ENCODE peak calls at places on chromosomes 1 and 21, in eight cellular contexts. L, D, S, O, Y, H, F and Q are unnamed samples.

GRCh38 chr1:81157686-81158085 is 643.0 kb upstream of the ADGRL2 start:
- DNase-seq in D (no peak), F (peak; percentile 18), S (no peak), H (no peak), Y (no peak), O (no peak), L (no peak), Q (no peak)

GRCh38 chr1:194194724-194195123 is 1008.3 kb upstream of the B3GALT2 start:
- DNase-seq in F (no peak), D (no peak), L (no peak), Y (no peak), O (no peak), H (no peak), S (no peak), Q (no peak)

GRCh38 chr21:46127239-46128105 is 27.9 kb downstream of the FTCD start:
- DNase-seq in S (peak; percentile 19), O (no peak), F (no peak), H (no peak), L (no peak), Y (no peak), D (no peak), Q (no peak)

GRCh38 chr1:11598461-11598860 is 55.8 kb downstream of the FBXO2 start:
- DNase-seq in S (no peak), O (no peak), D (no peak), Y (peak; percentile 18), L (no peak), H (no peak), F (peak; percentile 3), Q (no peak)

GRCh38 chr1:234862360-234862943 is 252.5 kb upstream of the IRF2BP2 start:
- DNase-seq in O (no peak), L (no peak), S (no peak), D (no peak), H (no peak), Y (no peak), F (no peak), Q (no peak)

GRCh38 chr1:154433161-154433681 is 28.1 kb downstream of the IL6R start:
- DNase-seq in S (peak; percentile 60), F (peak; percentile 98), L (no peak), O (no peak), Y (peak; percentile 87), D (no peak), H (no peak), Q (no peak)

GRCh38 chr1:40530735-40531380 is 579 bp upstream of the ZNF684 start:
- DNase-seq in S (no peak), F (no peak), Y (peak; percentile 26), D (no peak), H (no peak), O (no peak), L (no peak), Q (peak; percentile 6)

GRCh38 chr21:29376556-29376955 is 77.8 kb downstream of the BACH1 start:
- DNase-seq in D (no peak), O (no peak), F (no peak), Y (no peak), H (no peak), S (peak; percentile 34), L (peak; percentile 9), Q (peak; percentile 15)

GRCh38 chr1:81702903-81703302 is 97.8 kb upstream of the ADGRL2 start:
- DNase-seq in O (peak; percentile 69), D (no peak), H (no peak), Y (peak; percentile 66), F (peak; percentile 95), L (no peak), S (no peak), Q (peak; percentile 95)

GRCh38 chr1:243256590-243256989 is 749 bp downstream of the SDCCAG8 start:
- DNase-seq in S (no peak), H (no peak), O (no peak), Y (no peak), L (no peak), D (no peak), F (no peak), Q (no peak)

GRCh38 chr21:31184462-31184861 is 146.2 kb upstream of the KRTAP19-8 start:
- DNase-seq in D (no peak), Y (no peak), H (no peak), O (no peak), L (no peak), F (no peak), S (no peak), Q (no peak)

GRCh38 chr1:44031900-44032817 is 897 bp upstream of the SLC6A9 start:
- DNase-seq in S (no peak), Y (no peak), O (no peak), F (peak; percentile 19), L (no peak), D (no peak), H (no peak), Q (no peak)

GRCh38 chr1:43271186-43272118 is 1.7 kb downstream of the TMEM125 start:
- DNase-seq in H (no peak), L (no peak), S (no peak), Y (peak; percentile 23), O (no peak), D (no peak), F (no peak), Q (no peak)

GRCh38 chr1:150974580-150975478 is at the start of gene CERS2:
- DNase-seq in H (no peak), Y (peak; percentile 82), L (peak; percentile 83), F (peak; percentile 79), D (peak; percentile 88), O (no peak), S (peak; percentile 76), Q (peak; percentile 62)

GRCh38 chr1:243487649-243488227 is 231.9 kb downstream of the SDCCAG8 start:
- DNase-seq in S (no peak), O (no peak), D (no peak), Y (peak; percentile 85), H (no peak), F (no peak), L (no peak), Q (no peak)

GRCh38 chr1:42935971-42936308 is 22.7 kb downstream of the SLC2A1 start:
- DNase-seq in Y (no peak), D (no peak), O (no peak), L (no peak), S (no peak), F (no peak), H (no peak), Q (no peak)

GRCh38 chr1:168005544-168005943 is 68.7 kb upstream of the MPC2 start:
- DNase-seq in O (no peak), S (no peak), Y (no peak), F (no peak), D (no peak), L (no peak), H (no peak), Q (no peak)

GRCh38 chr1:89757532-89757931 is 63.3 kb upstream of the LRRC8D start:
- DNase-seq in H (no peak), Y (no peak), L (peak; percentile 32), D (peak; percentile 44), S (no peak), F (no peak), O (no peak), Q (no peak)

GRCh38 chr1:17013598-17014320 is 2.0 kb upstream of the ATP13A2 start:
- DNase-seq in S (no peak), O (no peak), H (peak; percentile 15), D (peak; percentile 34), L (no peak), F (peak; percentile 19), Y (no peak), Q (no peak)

GRCh38 chr1:109762821-109763645 is 690 bp downstream of the EPS8L3 start:
- DNase-seq in Y (peak; percentile 26), H (no peak), D (peak; percentile 20), F (peak; percentile 21), O (peak; percentile 67), S (no peak), L (no peak), Q (peak; percentile 25)

DNA sequence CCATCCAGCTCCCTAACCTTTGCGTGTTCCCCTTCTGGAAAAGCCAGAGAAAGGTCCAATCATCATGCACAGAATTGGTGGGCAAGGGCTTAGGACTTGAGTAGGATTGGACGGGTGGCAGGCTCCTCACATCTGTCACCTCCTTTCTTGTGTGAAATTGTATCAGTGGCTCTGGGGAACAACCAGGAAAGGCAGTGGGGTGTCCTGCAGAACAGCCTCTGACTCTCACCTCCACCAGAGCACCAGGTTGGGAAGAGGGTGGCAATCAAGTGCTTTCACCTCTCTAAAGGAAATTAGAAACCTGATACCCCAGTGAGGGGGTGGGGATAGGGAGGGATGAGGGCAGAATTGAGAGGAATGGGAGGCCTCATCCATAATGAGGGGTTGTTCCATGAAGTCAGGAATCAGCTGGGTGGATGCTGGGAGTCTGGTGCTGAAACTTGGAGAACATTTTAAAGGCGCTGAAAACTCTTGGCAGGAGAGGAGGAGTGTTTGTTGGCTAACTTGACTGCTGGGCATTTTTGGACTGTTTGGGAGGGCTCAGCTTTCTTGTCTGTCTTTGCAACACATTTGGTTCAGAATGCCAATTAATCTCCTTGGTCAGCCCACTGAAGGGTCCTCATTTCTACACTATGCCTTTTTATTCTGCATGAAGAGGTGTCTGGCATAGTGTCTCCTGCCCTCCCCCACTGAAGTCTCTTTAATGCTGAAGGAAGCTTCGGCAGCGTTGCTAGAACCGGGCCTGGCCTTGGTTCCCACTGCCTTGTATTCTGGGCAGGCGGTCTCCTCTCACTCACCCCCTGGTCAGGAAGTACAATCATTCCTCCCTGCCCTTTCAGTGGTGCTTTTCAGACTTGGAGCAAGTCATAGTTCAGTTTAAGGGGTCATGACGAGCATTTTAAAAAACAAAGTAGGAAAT is 2.1 kb downstream of the PHGDH start:
- DNase-seq in H (no peak), S (peak; percentile 38), D (no peak), Y (no peak), O (no peak), F (no peak), L (no peak), Q (no peak)
- H3K27ac ChIP-seq in H (no peak overlapping the region), S (peak overlapping the region; percentile 87), D (peak overlapping the region; percentile 49), Y (peak overlapping the region; percentile 93), O (peak overlapping the region; percentile 85), F (no peak overlapping the region), L (peak overlapping the region; percentile 71), Q (peak overlapping the region; percentile 67)

GRCh38 chr1:20071416-20071815 is 1.4 kb downstream of the PLA2G5 start:
- DNase-seq in S (no peak), L (no peak), F (no peak), O (no peak), D (no peak), H (no peak), Y (no peak), Q (no peak)
- H3K27ac ChIP-seq in S (no peak overlapping the region), L (peak overlapping the region; percentile 77), F (no peak overlapping the region), O (no peak overlapping the region), D (peak overlapping the region; percentile 78), H (no peak overlapping the region), Y (no peak overlapping the region), Q (no peak overlapping the region)

GRCh38 chr21:17644186-17644585 is 31.5 kb upstream of the BTG3 start:
- DNase-seq in Y (no peak), L (no peak), F (no peak), O (no peak), S (no peak), D (no peak), H (no peak), Q (no peak)
- H3K27ac ChIP-seq in Y (no peak overlapping the region), L (no peak overlapping the region), F (no peak overlapping the region), O (no peak overlapping the region), S (no peak overlapping the region), D (no peak overlapping the region), H (no peak overlapping the region), Q (no peak overlapping the region)

DNA sequence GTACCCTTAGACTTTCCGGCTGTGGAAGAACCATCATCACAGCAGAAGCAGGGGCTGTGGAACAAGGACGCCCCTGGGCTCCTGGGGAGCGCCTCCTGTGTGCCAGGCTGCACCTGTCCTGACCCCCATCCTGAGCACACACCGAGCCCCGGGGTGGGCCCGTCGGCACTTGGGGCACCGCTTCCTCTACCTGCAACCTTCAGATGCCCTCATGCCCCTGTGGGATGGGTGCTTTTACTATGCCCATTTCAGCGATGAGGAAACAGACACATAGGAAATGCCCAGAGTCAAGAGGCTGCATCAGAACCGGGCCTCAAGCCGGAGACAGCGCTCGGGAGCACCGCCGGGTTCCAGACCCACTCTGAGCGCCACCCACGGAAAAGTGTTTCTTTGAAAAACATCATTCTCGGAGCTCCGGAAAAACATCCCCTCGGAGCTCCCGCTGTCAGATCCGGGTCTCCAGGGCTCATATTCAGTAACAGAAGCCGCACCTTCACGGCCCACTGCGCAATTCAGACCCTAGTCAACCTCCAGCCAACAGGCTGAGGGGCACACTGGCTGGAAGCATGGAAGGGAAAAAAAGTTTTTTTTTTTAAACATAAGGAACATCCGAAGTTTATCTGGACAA is 8.0 kb downstream of the TPRG1L start:
- DNase-seq in S (no peak), O (no peak), D (no peak), F (no peak), L (no peak), Y (no peak), H (no peak), Q (no peak)
- H3K27ac ChIP-seq in S (no peak overlapping the region), O (no peak overlapping the region), D (no peak overlapping the region), F (no peak overlapping the region), L (no peak overlapping the region), Y (no peak overlapping the region), H (no peak overlapping the region), Q (no peak overlapping the region)